ENCODE peak calls at places on chromosome 9, in ten cellular contexts. N is stromal cell of bone marrow; K is memory B cell; L is activated CD4-positive, CD25-positive, alpha-beta regulatory T cell treated with anti-CD3 and anti-CD28 coated beads, Interleukin-2, amount 50 U/mL, for 16 hours; Q is GM04504; J is NCI-H1105; I is BE2C; T is germinal center; S is ovary; P is fibroblast of mammary gland. W is an unnamed sample.

GRCh38 chr9:115746496-115746895 is 407.1 kb upstream of the PAPPA start:
- DNase-seq in N (no peak), K (no peak), L (no peak), Q (no peak), J (no peak), I (no peak), T (no peak), S (no peak), P (peak), W (no peak)

GRCh38 chr9:110971234-110971633 is 67.0 kb downstream of the LPAR1 start:
- DNase-seq in N (no peak), K (no peak), L (no peak), Q (no peak), J (no peak), I (no peak), T (no peak), S (no peak), P (peak), W (no peak)

GRCh38 chr9:2260401-2261306 is 245.5 kb downstream of the SMARCA2 start:
- DNase-seq in N (peak), K (no peak), L (no peak), Q (no peak), J (no peak), I (peak), T (no peak), S (no peak), P (peak), W (peak)

GRCh38 chr9:127463891-127464290 is 12.6 kb downstream of the LRSAM1 start:
- DNase-seq in N (no peak), K (no peak), L (no peak), Q (no peak), J (no peak), I (peak), T (no peak), S (no peak), P (no peak), W (no peak)

GRCh38 chr9:120783611-120784047 is 9.6 kb downstream of the FBXW2 start:
- DNase-seq in N (peak), K (no peak), L (no peak), Q (peak), J (no peak), I (no peak), T (no peak), S (no peak), P (peak), W (peak)

GRCh38 chr9:95264954-95265615 is 52.4 kb downstream of the FANCC start:
- DNase-seq in N (peak), K (no peak), L (no peak), Q (no peak), J (no peak), I (no peak), T (no peak), S (no peak), P (peak), W (peak)

GRCh38 chr9:5843450-5844249 is 10.7 kb upstream of the ERMP1 start:
- DNase-seq in N (no peak), K (no peak), L (no peak), Q (no peak), J (no peak), I (no peak), T (no peak), S (peak), P (no peak), W (peak)

GRCh38 chr9:31605164-31605563 is 779.3 kb upstream of the ACO1 start:
- DNase-seq in N (no peak), K (no peak), L (no peak), Q (no peak), J (no peak), I (no peak), T (no peak), S (no peak), P (no peak), W (no peak)

GRCh38 chr9:131667576-131667975 is 72.3 kb downstream of the RAPGEF1 start:
- DNase-seq in N (no peak), K (no peak), L (no peak), Q (no peak), J (no peak), I (no peak), T (peak), S (no peak), P (peak), W (no peak)

GRCh38 chr9:111231801-111232580 is 98.0 kb downstream of the OR2K2 start:
- DNase-seq in N (no peak), K (no peak), L (no peak), Q (no peak), J (no peak), I (peak), T (no peak), S (no peak), P (no peak), W (no peak)

GRCh38 chr9:129176786-129177442 is 1.1 kb downstream of the IER5L start:
- DNase-seq in N (no peak), K (peak), L (no peak), Q (no peak), J (peak), I (peak), T (no peak), S (peak), P (peak), W (no peak)

GRCh38 chr9:75896193-75896592 is 5.7 kb downstream of the PCSK5 start:
- DNase-seq in N (no peak), K (no peak), L (no peak), Q (no peak), J (no peak), I (no peak), T (no peak), S (peak), P (no peak), W (no peak)

GRCh38 chr9:1332161-1332560 is 282.0 kb downstream of the DMRT2 start:
- DNase-seq in N (no peak), K (no peak), L (no peak), Q (no peak), J (no peak), I (no peak), T (no peak), S (no peak), P (peak), W (peak)

GRCh38 chr9:17531642-17532254 is 47.1 kb upstream of the SH3GL2 start:
- DNase-seq in N (peak), K (no peak), L (no peak), Q (peak), J (peak), I (peak), T (peak), S (no peak), P (peak), W (peak)

GRCh38 chr9:134957165-134957944 is 39.6 kb upstream of the FCN1 start:
- DNase-seq in N (no peak), K (no peak), L (no peak), Q (no peak), J (no peak), I (no peak), T (no peak), S (no peak), P (no peak), W (no peak)

GRCh38 chr9:129584136-129584535 is 36.8 kb downstream of the C9orf50 start:
- DNase-seq in N (peak), K (no peak), L (peak), Q (no peak), J (peak), I (peak), T (peak), S (peak), P (peak), W (peak)

GRCh38 chr9:116494815-116495634 is 192.1 kb upstream of the TRIM32 start:
- DNase-seq in N (no peak), K (no peak), L (no peak), Q (no peak), J (no peak), I (peak), T (peak), S (no peak), P (no peak), W (peak)

GRCh38 chr9:133534346-133535284 is at the start of gene ADAMTSL2:
- DNase-seq in N (peak), K (no peak), L (no peak), Q (no peak), J (peak), I (peak), T (no peak), S (peak), P (peak), W (no peak)

GRCh38 chr9:21836437-21837161 is 34.2 kb downstream of the MTAP start:
- DNase-seq in N (peak), K (no peak), L (no peak), Q (peak), J (no peak), I (no peak), T (no peak), S (no peak), P (peak), W (peak)

GRCh38 chr9:100505564-100506159 is 32.7 kb downstream of the TMEFF1 start:
- DNase-seq in N (peak), K (peak), L (peak), Q (peak), J (no peak), I (peak), T (peak), S (no peak), P (peak), W (peak)

GRCh38 chr9:80797427-80797825 is 891.9 kb downstream of the TLE1 start:
- DNase-seq in N (no peak), K (no peak), L (no peak), Q (no peak), J (no peak), I (peak), T (no peak), S (no peak), P (no peak), W (no peak)

GRCh38 chr9:28179893-28180292 is 606.6 kb upstream of the C9orf72 start:
- DNase-seq in N (no peak), K (no peak), L (no peak), Q (no peak), J (no peak), I (peak), T (no peak), S (no peak), P (no peak), W (no peak)

GRCh38 chr9:136365775-136366223 is 2.3 kb upstream of the DNLZ start:
- DNase-seq in N (no peak), K (no peak), L (no peak), Q (no peak), J (no peak), I (no peak), T (no peak), S (no peak), P (no peak), W (no peak)

GRCh38 chr9:98806394-98807069 is 938 bp upstream of the GALNT12 start:
- DNase-seq in N (no peak), K (no peak), L (no peak), Q (no peak), J (no peak), I (no peak), T (no peak), S (no peak), P (peak), W (no peak)

GRCh38 chr9:86788456-86788855 is 158.8 kb downstream of the GAS1 start:
- DNase-seq in N (no peak), K (no peak), L (no peak), Q (no peak), J (no peak), I (no peak), T (no peak), S (no peak), P (peak), W (no peak)

GRCh38 chr9:95570646-95571045 is 53.9 kb upstream of the PTCH1 start:
- DNase-seq in N (no peak), K (no peak), L (no peak), Q (no peak), J (no peak), I (no peak), T (no peak), S (no peak), P (no peak), W (no peak)

GRCh38 chr9:96566401-96567202 is 53.0 kb downstream of the CDC14B start:
- DNase-seq in N (no peak), K (peak), L (peak), Q (no peak), J (peak), I (peak), T (peak), S (peak), P (peak), W (peak)

GRCh38 chr9:87599901-87600610 is 102.4 kb downstream of the DAPK1 start:
- DNase-seq in N (peak), K (no peak), L (no peak), Q (no peak), J (no peak), I (no peak), T (no peak), S (peak), P (peak), W (peak)

GRCh38 chr9:110309661-110310060 is 28.0 kb downstream of the TXNDC8 start:
- DNase-seq in N (no peak), K (no peak), L (no peak), Q (no peak), J (no peak), I (no peak), T (no peak), S (no peak), P (no peak), W (no peak)

W was measured in bronchial epithelial cell.